ENCODE peak calls at places on chromosomes 4 and X, in five cellular contexts. T, Y, S, O and Q are unnamed samples.

GRCh38 chrX:74535633-74536141 is 78.7 kb downstream of the RLIM start:
- DNase-seq in T (no peak), Y (peak), S (no peak), O (peak), Q (peak)

GRCh38 chrX:8179653-8180052 is 8.6 kb upstream of the VCX2 start:
- DNase-seq in T (no peak), Y (no peak), S (no peak), O (no peak), Q (no peak)

GRCh38 chrX:30904186-30904585 is 15.1 kb upstream of the TAB3 start:
- DNase-seq in T (no peak), Y (peak), S (no peak), O (no peak), Q (no peak)

GRCh38 chr4:76709454-76709853 is 188.5 kb downstream of the SOWAHB start:
- DNase-seq in T (no peak), Y (no peak), S (no peak), O (no peak), Q (no peak)

GRCh38 chrX:40109288-40110008 is 11.7 kb upstream of the BCOR start:
- DNase-seq in T (no peak), Y (peak), S (no peak), O (peak), Q (no peak)

GRCh38 chr4:174389439-174389838 is 105.7 kb downstream of the CEP44 start:
- DNase-seq in T (no peak), Y (no peak), S (no peak), O (no peak), Q (no peak)

GRCh38 chr4:99221980-99222379 is 2.9 kb upstream of the ADH6 start:
- DNase-seq in T (no peak), Y (peak), S (no peak), O (no peak), Q (no peak)

GRCh38 chrX:48482526-48482925 is 6.5 kb downstream of the FTSJ1 start:
- DNase-seq in T (no peak), Y (no peak), S (no peak), O (no peak), Q (no peak)

GRCh38 chrX:69503835-69504625 is at the start of gene NALF2:
- DNase-seq in T (no peak), Y (peak), S (no peak), O (peak), Q (no peak)

GRCh38 chr4:53586121-53586816 is 5.0 kb downstream of the LNX1 start:
- DNase-seq in T (no peak), Y (no peak), S (no peak), O (no peak), Q (no peak)

GRCh38 chr4:53580301-53580700 is 11.0 kb downstream of the LNX1 start:
- DNase-seq in T (no peak), Y (no peak), S (no peak), O (no peak), Q (no peak)

GRCh38 chr4:53584658-53585057 is 6.6 kb downstream of the LNX1 start:
- DNase-seq in T (no peak), Y (no peak), S (no peak), O (no peak), Q (no peak)

GRCh38 chr4:53587123-53587522 is 4.2 kb downstream of the LNX1 start:
- DNase-seq in T (no peak), Y (peak), S (no peak), O (no peak), Q (no peak)

DNA sequence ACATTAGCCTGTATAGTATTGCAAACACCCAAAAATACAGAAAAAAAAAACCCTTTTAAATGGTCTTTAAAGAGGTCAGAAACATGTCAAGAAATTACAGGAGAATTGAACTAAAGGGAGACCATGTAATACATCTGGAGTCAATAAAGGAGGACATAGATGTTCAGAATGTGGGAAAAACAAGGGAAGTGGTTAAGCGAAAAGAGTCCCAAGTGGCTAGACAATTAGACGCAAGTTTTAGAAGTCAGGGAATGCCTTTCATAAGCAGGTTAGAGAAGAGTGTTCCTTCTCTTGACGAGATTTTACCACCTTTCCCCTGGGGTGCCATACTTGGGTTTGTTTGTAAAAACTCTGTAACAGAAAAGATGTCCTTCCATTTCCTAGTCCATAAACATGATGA is 7.8 kb downstream of the LNX1 start:
- DNase-seq in T (no peak), Y (no peak), S (no peak), O (no peak), Q (no peak)
- TF ChIP-seq POLR2AphosphoS5 in T (no peak), Y (no peak), S (no peak), O (no peak), Q (no peak)

GRCh38 chr4:53576218-53576617 is 15.1 kb downstream of the LNX1 start:
- DNase-seq in T (no peak), Y (no peak), S (no peak), O (no peak), Q (no peak)

GRCh38 chr4:53576676-53577372 is 14.5 kb downstream of the LNX1 start:
- DNase-seq in T (no peak), Y (no peak), S (no peak), O (no peak), Q (no peak)

GRCh38 chr4:53579826-53580225 is 11.5 kb downstream of the LNX1 start:
- DNase-seq in T (no peak), Y (no peak), S (no peak), O (no peak), Q (no peak)

DNA sequence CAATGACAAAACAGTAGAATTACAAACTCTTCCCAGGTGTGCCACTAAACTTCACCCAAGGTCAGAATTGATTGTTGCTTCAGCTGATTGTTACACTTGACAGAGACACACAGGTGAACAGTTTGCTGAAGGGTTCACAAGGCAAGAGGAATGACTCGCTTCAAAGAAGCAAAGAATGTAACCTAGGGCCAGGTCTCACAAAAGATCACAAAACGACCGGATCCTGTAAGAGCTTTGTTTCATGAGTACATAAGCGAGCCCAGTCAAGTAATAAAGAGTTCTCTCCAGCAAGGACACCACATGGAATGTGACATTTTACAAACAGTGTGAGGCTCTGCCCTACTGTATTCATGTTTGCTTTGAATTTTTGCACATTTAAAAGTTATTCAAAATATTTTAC is 9.1 kb downstream of the LNX1 start:
- DNase-seq in T (no peak), Y (peak), S (no peak), O (no peak), Q (no peak)
- TF ChIP-seq TAF1 in T (no peak), Y (no peak), S (no peak), O (no peak), Q (no peak)

DNA sequence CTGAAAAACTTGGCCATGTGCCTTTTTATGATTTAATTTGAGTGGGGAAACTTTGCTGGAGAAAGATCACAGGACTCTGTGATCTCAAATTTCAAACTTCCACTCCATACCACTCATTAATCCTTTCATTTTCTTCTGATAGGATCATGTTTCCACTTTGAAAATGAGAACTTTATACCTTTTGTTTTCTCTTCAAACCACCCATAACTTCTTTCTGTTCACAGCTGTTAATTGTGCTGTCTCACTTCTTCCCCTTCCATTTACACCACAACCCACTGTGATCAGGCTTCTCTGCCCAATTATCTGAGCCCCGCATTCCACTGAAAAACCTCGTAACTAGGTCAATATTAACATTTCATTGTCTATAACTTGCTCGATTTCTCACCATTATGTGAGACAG is 47.0 kb upstream of the ARSJ start:
- DNase-seq in T (no peak), Y (no peak), S (no peak), O (no peak), Q (no peak)
- TF ChIP-seq POLR2A in T (no peak), Y (no peak), S (no peak), O (no peak), Q (no peak)

DNA sequence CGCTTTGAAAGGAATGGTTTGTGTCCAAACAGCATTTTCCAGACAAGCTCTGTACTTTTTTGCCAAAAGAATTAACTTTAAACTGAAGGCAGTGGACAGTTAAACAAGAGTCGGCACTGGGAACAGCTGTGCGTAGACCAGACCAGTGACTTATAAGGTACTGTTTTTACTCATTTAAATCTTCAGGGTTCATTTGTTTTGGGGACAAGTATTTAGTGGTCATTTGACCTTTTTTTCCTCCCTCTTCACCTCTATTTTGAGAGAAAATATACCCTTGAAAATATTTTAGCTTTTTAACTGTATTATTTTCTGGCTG is 303.8 kb downstream of the ARHGAP24 start:
- DNase-seq in T (no peak), Y (no peak), S (no peak), O (no peak), Q (no peak)
- TF ChIP-seq POLR2AphosphoS5 in T (no peak), Y (no peak), S (no peak), O (no peak), Q (no peak)

DNA sequence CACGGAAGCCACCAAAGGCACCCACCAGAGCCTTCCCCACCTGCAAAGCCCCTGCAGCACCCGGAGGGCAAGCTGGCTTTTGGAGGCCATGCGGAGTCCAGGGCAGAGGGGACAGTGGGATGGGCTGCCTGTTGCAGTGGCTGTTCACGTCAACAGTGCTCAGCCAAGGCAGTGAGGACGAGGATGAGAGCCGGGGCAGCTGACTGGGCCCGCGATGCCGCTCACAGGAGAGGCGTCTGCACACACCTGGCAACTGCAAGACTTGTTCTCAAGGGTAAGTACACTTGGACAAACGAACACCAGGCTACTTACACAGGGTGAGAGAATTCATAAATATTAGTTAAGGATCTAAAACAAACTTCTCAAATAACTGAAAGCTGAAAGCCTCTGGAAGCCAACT is 19.6 kb downstream of the FGFR3 start:
- DNase-seq in T (no peak), Y (no peak), S (no peak), O (no peak), Q (no peak)
- TF ChIP-seq TAF1 in T (no peak), Y (no peak), S (no peak), O (no peak), Q (no peak)

GRCh38 chrX:151974336-151975227 is at the start of gene GABRE:
- DNase-seq in T (no peak), Y (no peak), S (no peak), O (peak), Q (no peak)
- TF ChIP-seq POLR2A in T (no peak), Y (peak), S (no peak), O (peak), Q (no peak)